ENCODE peak calls at places on chromosomes 16 and 17, in eight cellular contexts. M is testis; O is stimulated activated CD4-positive, alpha-beta T cell treated with anti-CD3 and anti-CD28 coated beads, Interleukin-2, amount 100 ng/mL, for 24 hours; X is right lobe of liver; N is activated T-cell treated with anti-CD3 and anti-CD28 coated beads for 1 hour; I is NCI-H2227 treated with DMSO at 0.1 percent for 48 hours; Q is activated T-helper 1 cell treated with anti-CD3 and anti-CD28 coated beads, Interleukin-12 subunit alpha, Interleukin-12 subunit beta, Interleukin-2, Interleukin-4 antibody, amounts not matched to agents 30 ng/mL and 10 ng/mL and 1 ng/mL, durations not matched to agents 14 hours and 24 hours and 36 hours; D is iPS DF 6.9. B is an unnamed sample.

GRCh38 chr17:66691644-66692500 is 143.0 kb upstream of the CACNG5 start:
- DNase-seq in M (peak), O (no peak), X (no peak), N (no peak), I (no peak), Q (no peak), D (no peak), B (no peak)

GRCh38 chr16:3112058-3112880 is at the start of gene ZNF205:
- DNase-seq in M (peak), O (no peak), X (peak), N (no peak), I (peak), Q (no peak), D (no peak), B (no peak)

GRCh38 chr17:43431741-43432523 is 33.1 kb downstream of the ARL4D start:
- DNase-seq in M (no peak), O (no peak), X (no peak), N (no peak), I (peak), Q (no peak), D (no peak), B (no peak)

GRCh38 chr17:36575028-36575427 is 16.7 kb upstream of the DHRS11 start:
- DNase-seq in M (no peak), O (no peak), X (no peak), N (no peak), I (no peak), Q (no peak), D (no peak), B (no peak)

GRCh38 chr16:56684926-56685590 is 2.8 kb downstream of the MT1X start:
- DNase-seq in M (no peak), O (no peak), X (peak), N (no peak), I (no peak), Q (no peak), D (no peak), B (no peak)

GRCh38 chr17:64354396-64354795 is 36.3 kb downstream of the PECAM1 start:
- DNase-seq in M (no peak), O (no peak), X (no peak), N (no peak), I (no peak), Q (no peak), D (no peak), B (no peak)

GRCh38 chr16:69859105-69859969 is 91.8 kb upstream of the CLEC18A start:
- DNase-seq in M (peak), O (peak), X (no peak), N (no peak), I (peak), Q (no peak), D (peak), B (no peak)

GRCh38 chr16:56912746-56913703 is 18.9 kb upstream of the HERPUD1 start:
- DNase-seq in M (no peak), O (no peak), X (no peak), N (no peak), I (no peak), Q (no peak), D (no peak), B (no peak)

GRCh38 chr17:47946929-47947397 is 5.6 kb downstream of the PNPO start:
- DNase-seq in M (peak), O (peak), X (peak), N (peak), I (peak), Q (peak), D (no peak), B (peak)

GRCh38 chr17:48626470-48627241 is 498 bp upstream of the HOXB9 start:
- DNase-seq in M (no peak), O (peak), X (no peak), N (no peak), I (peak), Q (no peak), D (no peak), B (no peak)

GRCh38 chr16:50025544-50025931 is 513 bp downstream of the CNEP1R1 start:
- DNase-seq in M (peak), O (no peak), X (no peak), N (peak), I (no peak), Q (no peak), D (no peak), B (no peak)

GRCh38 chr17:73304438-73304837 is 7.4 kb downstream of the CDC42EP4 start:
- DNase-seq in M (no peak), O (no peak), X (no peak), N (no peak), I (no peak), Q (no peak), D (no peak), B (no peak)

GRCh38 chr17:6639651-6640535 is 618 bp downstream of the KIAA0753 start:
- DNase-seq in M (no peak), O (peak), X (peak), N (no peak), I (peak), Q (no peak), D (no peak), B (no peak)

GRCh38 chr16:54284931-54285413 is 1.6 kb downstream of the IRX3 start:
- DNase-seq in M (no peak), O (no peak), X (no peak), N (no peak), I (no peak), Q (no peak), D (no peak), B (no peak)

GRCh38 chr17:57852955-57853328 is 3.1 kb upstream of the MRPS23 start:
- DNase-seq in M (no peak), O (no peak), X (no peak), N (no peak), I (no peak), Q (no peak), D (no peak), B (no peak)

GRCh38 chr17:28908640-28909098 is 5.8 kb upstream of the DHRS13 start:
- DNase-seq in M (peak), O (no peak), X (no peak), N (no peak), I (no peak), Q (no peak), D (no peak), B (no peak)

GRCh38 chr17:16444258-16444886 is 29.0 kb downstream of the TRPV2 start:
- DNase-seq in M (no peak), O (peak), X (no peak), N (no peak), I (no peak), Q (no peak), D (no peak), B (no peak)

GRCh38 chr17:50737118-50737698 is 17.8 kb downstream of the LUC7L3 start:
- DNase-seq in M (no peak), O (no peak), X (no peak), N (no peak), I (no peak), Q (no peak), D (no peak), B (no peak)

GRCh38 chr17:35372846-35373531 is 432 bp downstream of the SLFN11 start:
- DNase-seq in M (no peak), O (peak), X (no peak), N (peak), I (peak), Q (peak), D (no peak), B (no peak)

GRCh38 chr17:81539961-81540675 is 11.9 kb downstream of the FSCN2 start:
- DNase-seq in M (no peak), O (no peak), X (no peak), N (no peak), I (no peak), Q (no peak), D (no peak), B (no peak)

GRCh38 chr16:85978976-85979375 is 80.0 kb downstream of the IRF8 start:
- DNase-seq in M (no peak), O (no peak), X (no peak), N (no peak), I (no peak), Q (no peak), D (no peak), B (no peak)

GRCh38 chr16:12092347-12092882 is 115.9 kb downstream of the SNX29 start:
- DNase-seq in M (no peak), O (no peak), X (no peak), N (no peak), I (no peak), Q (no peak), D (no peak), B (no peak)

GRCh38 chr17:11948791-11949190 is 48.5 kb downstream of the ZNF18 start:
- DNase-seq in M (no peak), O (no peak), X (no peak), N (no peak), I (no peak), Q (no peak), D (no peak), B (no peak)